ENCODE peak calls at places on chromosomes 7 and 10, in four cellular contexts. One of them, this sample, is unnamed.

GRCh38 chr10:7563368-7563767 is 103.4 kb downstream of the ITIH5 start:
- DNase-seq in SK-N-SH: no peak
- DNase-seq in A549: no peak
- DNase-seq in HepG2: no peak
- DNase-seq in this sample: no peak

GRCh38 chr7:15558747-15559146 is 3.1 kb downstream of the AGMO start:
- DNase-seq in HepG2: no peak
- DNase-seq in SK-N-SH: no peak
- DNase-seq in A549: no peak
- DNase-seq in this sample: peak

GRCh38 chr10:98417973-98418372 is 3.0 kb upstream of the PYROXD2 start:
- DNase-seq in SK-N-SH: no peak
- DNase-seq in A549: no peak
- DNase-seq in HepG2: no peak
- DNase-seq in this sample: no peak

GRCh38 chr7:32116436-32116835 is 46.2 kb upstream of the PDE1C start:
- DNase-seq in A549: no peak
- DNase-seq in SK-N-SH: no peak
- DNase-seq in HepG2: no peak
- DNase-seq in this sample: no peak

GRCh38 chr10:95841711-95842498 is 65.9 kb upstream of the CC2D2B start:
- DNase-seq in A549: peak
- DNase-seq in HepG2: peak
- DNase-seq in SK-N-SH: peak
- DNase-seq in this sample: peak

GRCh38 chr10:3265081-3265480 is 92.5 kb upstream of the PITRM1 start:
- DNase-seq in SK-N-SH: peak
- DNase-seq in A549: no peak
- DNase-seq in HepG2: no peak
- DNase-seq in this sample: peak

GRCh38 chr10:24000271-24000813 is 208.6 kb upstream of the KIAA1217 start:
- DNase-seq in A549: no peak
- DNase-seq in SK-N-SH: no peak
- DNase-seq in HepG2: no peak
- DNase-seq in this sample: no peak

GRCh38 chr10:126842356-126842755 is 62.9 kb upstream of the DOCK1 start:
- DNase-seq in HepG2: no peak
- DNase-seq in A549: no peak
- DNase-seq in SK-N-SH: no peak
- DNase-seq in this sample: no peak

GRCh38 chr10:12727832-12728215 is 273.7 kb downstream of the CCDC3 start:
- DNase-seq in A549: no peak
- DNase-seq in SK-N-SH: no peak
- DNase-seq in HepG2: no peak
- DNase-seq in this sample: no peak

GRCh38 chr10:29586509-29586908 is 48.3 kb downstream of the SVIL start:
- DNase-seq in HepG2: no peak
- DNase-seq in A549: no peak
- DNase-seq in SK-N-SH: no peak
- DNase-seq in this sample: no peak

GRCh38 chr10:20274580-20274979 is 458.3 kb downstream of the PLXDC2 start:
- DNase-seq in HepG2: no peak
- DNase-seq in SK-N-SH: no peak
- DNase-seq in A549: no peak
- DNase-seq in this sample: no peak

GRCh38 chr10:122864901-122865300 is 14.5 kb downstream of the FAM24B start:
- DNase-seq in A549: peak
- DNase-seq in SK-N-SH: no peak
- DNase-seq in HepG2: no peak
- DNase-seq in this sample: peak

GRCh38 chr7:28729276-28729675 is 228.9 kb downstream of the TRIL start:
- DNase-seq in HepG2: no peak
- DNase-seq in A549: peak
- DNase-seq in SK-N-SH: no peak
- DNase-seq in this sample: no peak

GRCh38 chr7:904847-905246 is 28.5 kb downstream of the GET4 start:
- DNase-seq in A549: no peak
- DNase-seq in SK-N-SH: no peak
- DNase-seq in HepG2: no peak
- DNase-seq in this sample: peak

GRCh38 chr7:132083126-132084123 is 492.8 kb downstream of the PLXNA4 start:
- DNase-seq in SK-N-SH: no peak
- DNase-seq in HepG2: no peak
- DNase-seq in A549: no peak
- DNase-seq in this sample: no peak

GRCh38 chr10:1627945-1628344 is 109.4 kb downstream of the ADARB2 start:
- DNase-seq in A549: no peak
- DNase-seq in HepG2: no peak
- DNase-seq in SK-N-SH: no peak
- DNase-seq in this sample: no peak

GRCh38 chr7:108301387-108301786 is 154.8 kb downstream of the NRCAM start:
- DNase-seq in A549: no peak
- DNase-seq in SK-N-SH: no peak
- DNase-seq in HepG2: no peak
- DNase-seq in this sample: no peak

GRCh38 chr7:134004829-134005505 is 122.2 kb upstream of the LRGUK start:
- DNase-seq in A549: no peak
- DNase-seq in HepG2: no peak
- DNase-seq in SK-N-SH: no peak
- DNase-seq in this sample: no peak

GRCh38 chr7:101114492-101114891 is 12.4 kb upstream of the SERPINE1 start:
- DNase-seq in HepG2: no peak
- DNase-seq in SK-N-SH: no peak
- DNase-seq in A549: no peak
- DNase-seq in this sample: no peak

GRCh38 chr7:14938181-14938580 is 35.6 kb upstream of the DGKB start:
- DNase-seq in HepG2: no peak
- DNase-seq in SK-N-SH: no peak
- DNase-seq in A549: no peak
- DNase-seq in this sample: no peak

GRCh38 chr10:116014859-116015258 is 258.1 kb downstream of the GFRA1 start:
- DNase-seq in HepG2: no peak
- DNase-seq in A549: no peak
- DNase-seq in SK-N-SH: no peak
- DNase-seq in this sample: no peak

GRCh38 chr10:69874464-69874863 is 72.8 kb downstream of the COL13A1 start:
- DNase-seq in HepG2: no peak
- DNase-seq in SK-N-SH: no peak
- DNase-seq in A549: peak
- DNase-seq in this sample: peak

GRCh38 chr10:103852856-103853255 is 2.5 kb downstream of the SH3PXD2A start:
- DNase-seq in A549: no peak
- DNase-seq in SK-N-SH: no peak
- DNase-seq in HepG2: no peak
- DNase-seq in this sample: peak

DNA sequence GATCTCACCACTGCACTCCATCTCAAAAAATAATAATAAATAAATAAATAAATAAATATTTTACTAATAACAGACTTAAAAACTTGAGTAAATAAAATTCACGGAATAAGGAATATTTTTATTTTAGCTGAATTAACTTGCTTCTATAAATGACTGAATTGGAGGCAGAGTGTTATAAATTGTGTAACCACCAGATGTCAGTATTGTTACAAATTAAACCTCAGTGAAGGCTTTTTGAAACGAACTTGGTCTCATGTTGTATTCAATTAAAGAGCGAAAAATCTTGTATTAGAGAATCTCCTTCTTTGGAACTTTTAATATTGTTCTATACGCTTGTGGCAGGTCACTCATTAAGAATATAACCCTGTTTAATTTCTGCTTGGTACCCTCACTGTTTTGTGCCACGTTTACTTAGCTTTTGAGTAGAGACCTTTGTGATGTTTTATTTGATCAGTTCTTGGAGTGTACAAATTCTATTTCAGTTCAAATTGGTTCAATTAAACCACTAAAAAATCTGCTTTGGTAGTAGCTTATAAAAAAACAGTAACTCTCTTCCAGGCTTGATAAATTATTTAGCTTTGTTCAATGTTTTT is 45.6 kb upstream of the SCIN start:
- DNase-seq in HepG2: peak
- DNase-seq in SK-N-SH: peak
- DNase-seq in A549: peak
- DNase-seq in this sample: peak
- TF ChIP-seq RFX5 in HepG2: no peak
- TF ChIP-seq RFX5 in SK-N-SH: no peak
- TF ChIP-seq RFX5 in A549: no peak
- TF ChIP-seq RFX5 in this sample: no peak

GRCh38 chr7:142303650-142304049 is 45.8 kb upstream of the PRSS58 start:
- DNase-seq in A549: peak
- DNase-seq in SK-N-SH: peak
- DNase-seq in HepG2: no peak
- DNase-seq in this sample: no peak
- TF ChIP-seq CTCF in A549: peak
- TF ChIP-seq CTCF in SK-N-SH: peak
- TF ChIP-seq CTCF in HepG2: peak
- TF ChIP-seq CTCF in this sample: peak

GRCh38 chr7:81659697-81660395 is 110.0 kb downstream of the HGF start:
- DNase-seq in HepG2: no peak
- DNase-seq in A549: no peak
- DNase-seq in SK-N-SH: no peak
- DNase-seq in this sample: no peak
- TF ChIP-seq RFX5 in HepG2: no peak
- TF ChIP-seq RFX5 in A549: no peak
- TF ChIP-seq RFX5 in SK-N-SH: no peak
- TF ChIP-seq RFX5 in this sample: no peak

DNA sequence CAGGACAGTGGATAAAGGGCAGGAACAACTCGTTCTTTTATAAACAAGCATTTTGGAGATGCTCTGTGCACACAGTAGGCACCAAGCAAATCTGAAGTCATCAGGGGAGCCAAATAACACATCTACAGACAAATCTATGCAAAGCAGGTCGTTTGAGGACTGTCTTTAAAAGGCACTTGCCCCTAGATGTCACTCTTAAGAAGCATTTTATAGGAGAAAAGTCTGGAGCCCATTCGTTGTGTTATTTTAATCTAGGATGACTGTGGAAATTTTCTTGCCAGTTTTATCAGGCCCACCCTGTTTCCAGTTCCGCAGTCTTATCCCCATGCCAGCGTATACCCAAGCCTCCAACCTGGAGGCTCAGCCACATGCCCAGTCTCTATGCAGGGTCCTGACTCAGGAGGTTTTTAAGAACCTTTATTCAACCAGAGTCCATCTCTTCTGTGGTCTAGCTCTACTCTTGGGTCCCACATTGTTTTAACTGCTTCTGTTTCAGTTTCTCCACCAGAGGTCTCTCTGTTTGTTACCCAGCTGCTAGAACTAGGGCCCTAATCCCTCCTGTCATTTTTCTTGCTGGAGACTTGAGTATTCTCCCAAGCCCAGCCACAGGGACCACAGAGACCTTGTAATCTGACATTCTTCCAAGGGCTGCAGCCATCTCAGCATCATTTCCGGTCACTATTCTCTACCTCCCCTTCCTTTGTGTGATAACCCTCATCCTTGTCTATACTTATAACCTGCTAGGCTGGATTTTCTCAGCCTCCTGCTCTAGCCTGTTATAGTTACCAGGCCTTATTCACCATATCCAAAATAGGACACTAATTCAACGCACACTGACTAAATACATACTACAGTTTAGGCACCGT is 26.7 kb downstream of the PIK3CG start:
- DNase-seq in A549: no peak
- DNase-seq in SK-N-SH: no peak
- DNase-seq in HepG2: no peak
- DNase-seq in this sample: no peak
- TF ChIP-seq CTCF in A549: no peak
- TF ChIP-seq CTCF in SK-N-SH: peak
- TF ChIP-seq CTCF in HepG2: no peak
- TF ChIP-seq CTCF in this sample: no peak

GRCh38 chr7:85176197-85176596 is 10.7 kb downstream of the SEMA3D start:
- DNase-seq in SK-N-SH: no peak
- DNase-seq in A549: no peak
- DNase-seq in HepG2: no peak
- DNase-seq in this sample: peak
- TF ChIP-seq RFX5 in SK-N-SH: no peak
- TF ChIP-seq RFX5 in A549: no peak
- TF ChIP-seq RFX5 in HepG2: no peak
- TF ChIP-seq RFX5 in this sample: no peak

GRCh38 chr10:593901-594457 is 95.5 kb downstream of the DIP2C start:
- DNase-seq in HepG2: no peak
- DNase-seq in SK-N-SH: no peak
- DNase-seq in A549: no peak
- DNase-seq in this sample: peak
- TF ChIP-seq CTCF in HepG2: no peak
- TF ChIP-seq CTCF in SK-N-SH: no peak
- TF ChIP-seq CTCF in A549: no peak
- TF ChIP-seq CTCF in this sample: no peak

This sample was measured in IMR-90.